ENCODE peak calls at places on chromosomes 11 and 22, in four cellular contexts. P is H9, V is IMR-90, Q is H1. W is an unnamed sample.

GRCh38 chr11:19628018-19628417 is 84.6 kb upstream of the NAV2 start:
- DNase-seq in V (peak), P (no peak), Q (no peak), W (no peak)

GRCh38 chr22:49213731-49214352 is 613.8 kb downstream of the BRD1 start:
- DNase-seq in V (no peak), Q (peak), P (peak), W (no peak)

GRCh38 chr11:69486773-69487266 is 5.4 kb downstream of the LINC01488 start:
- DNase-seq in V (no peak), P (no peak), Q (no peak), W (no peak)

GRCh38 chr11:69501891-69502860 is 20.7 kb downstream of the LINC01488 start:
- DNase-seq in V (no peak), Q (no peak), P (no peak), W (no peak)

GRCh38 chr11:70951139-70951804 is 301.1 kb downstream of the SHANK2 start:
- DNase-seq in Q (no peak), P (no peak), V (no peak), W (no peak)

GRCh38 chr22:30178180-30179126 is 68.1 kb downstream of the LIF start:
- DNase-seq in V (no peak), P (no peak), Q (no peak), W (no peak)

GRCh38 chr11:66727282-66727882 is 1.6 kb downstream of the SPTBN2 start:
- DNase-seq in V (peak), P (peak), Q (peak), W (peak)

GRCh38 chr11:34274712-34275398 is 83.0 kb downstream of the ABTB2 start:
- DNase-seq in Q (no peak), P (no peak), V (peak), W (peak)

GRCh38 chr22:44992166-44992565 is 17.6 kb downstream of the PHF21B start:
- DNase-seq in Q (no peak), V (no peak), P (no peak), W (no peak)

GRCh38 chr11:64799925-64800632 is 2.9 kb downstream of the MAP4K2 start:
- DNase-seq in Q (no peak), V (no peak), P (no peak), W (no peak)

GRCh38 chr11:37905707-37906417 is 1307.8 kb upstream of the RAG2 start:
- DNase-seq in V (no peak), Q (no peak), P (no peak), W (no peak)

GRCh38 chr11:16678466-16679116 is 59.9 kb upstream of the C11orf58 start:
- DNase-seq in Q (no peak), V (no peak), P (no peak), W (no peak)
- H3K23ac ChIP-seq in Q (no peak), V (no peak), P (no peak), W (no peak)

GRCh38 chr11:131998020-131998419 is 627.6 kb downstream of the NTM start:
- DNase-seq in V (no peak), P (no peak), Q (no peak), W (no peak)
- H4K8ac ChIP-seq in V (no peak), P (no peak), Q (no peak), W (no peak)

GRCh38 chr11:126035718-126036117 is 26.9 kb downstream of the CDON start:
- DNase-seq in V (no peak), P (no peak), Q (no peak), W (no peak)
- H4K5ac ChIP-seq in V (no peak), P (no peak), Q (no peak), W (no peak)

GRCh38 chr11:128942272-128942612 is 429 bp downstream of the TP53AIP1 start:
- DNase-seq in V (no peak), Q (no peak), P (no peak), W (no peak)
- H3K23ac ChIP-seq in V (no peak), Q (no peak), P (no peak), W (no peak)

DNA sequence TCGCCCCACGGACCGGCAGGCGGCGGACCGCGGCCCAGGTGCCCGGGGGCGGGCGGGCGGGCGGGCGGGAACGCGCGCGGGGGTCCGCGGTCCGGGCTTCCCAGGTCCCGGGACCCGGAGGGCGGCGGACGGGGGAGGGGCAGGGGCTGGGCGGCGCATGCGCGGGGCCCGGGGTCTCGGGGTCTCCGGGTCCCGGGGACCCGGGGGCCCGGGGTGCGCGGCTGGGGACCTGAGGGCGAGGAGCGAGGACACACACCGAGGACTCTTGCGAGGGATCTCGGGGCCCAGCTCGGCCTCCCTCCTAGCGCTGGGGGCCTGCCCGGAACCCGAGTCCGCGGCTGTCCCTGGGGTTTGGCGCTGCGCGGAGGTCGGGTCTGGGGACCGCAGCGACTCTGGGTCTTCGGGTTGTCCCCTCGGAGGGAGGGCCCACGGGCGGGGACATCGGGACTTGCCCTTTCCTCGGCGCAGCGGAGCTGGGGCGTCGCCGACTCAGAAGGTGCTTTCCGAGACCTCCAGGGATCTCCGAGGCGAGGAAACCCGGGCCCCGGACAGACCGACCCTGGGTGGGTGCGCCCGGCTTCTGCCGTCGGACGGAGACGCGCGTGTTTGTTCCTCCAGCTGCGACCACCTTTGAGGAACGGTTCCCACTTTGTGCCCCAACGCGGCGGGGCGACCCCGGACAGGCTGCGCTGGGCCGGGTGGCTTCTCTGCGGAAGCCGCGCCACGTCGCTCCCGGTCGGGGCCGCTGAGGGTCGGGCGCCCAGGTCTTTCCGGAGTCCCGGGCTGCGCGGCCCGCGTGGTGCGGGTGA is 493 bp downstream of the PPARA start:
- DNase-seq in P (peak), V (no peak), Q (peak), W (no peak)
- H4K8ac ChIP-seq in P (no peak), V (peak), Q (no peak), W (no peak)

GRCh38 chr11:2113776-2114175 is 25.4 kb downstream of the IGF2 start:
- DNase-seq in P (no peak), Q (no peak), V (no peak), W (no peak)

GRCh38 chr11:2116680-2117079 is 22.5 kb downstream of the IGF2 start:
- DNase-seq in V (no peak), P (no peak), Q (no peak), W (no peak)

GRCh38 chr11:2114430-2115241 is 24.6 kb downstream of the IGF2 start:
- DNase-seq in Q (no peak), P (no peak), V (no peak), W (peak)

GRCh38 chr11:2118674-2119073 is 20.5 kb downstream of the IGF2 start:
- DNase-seq in V (no peak), P (no peak), Q (no peak), W (no peak)

DNA sequence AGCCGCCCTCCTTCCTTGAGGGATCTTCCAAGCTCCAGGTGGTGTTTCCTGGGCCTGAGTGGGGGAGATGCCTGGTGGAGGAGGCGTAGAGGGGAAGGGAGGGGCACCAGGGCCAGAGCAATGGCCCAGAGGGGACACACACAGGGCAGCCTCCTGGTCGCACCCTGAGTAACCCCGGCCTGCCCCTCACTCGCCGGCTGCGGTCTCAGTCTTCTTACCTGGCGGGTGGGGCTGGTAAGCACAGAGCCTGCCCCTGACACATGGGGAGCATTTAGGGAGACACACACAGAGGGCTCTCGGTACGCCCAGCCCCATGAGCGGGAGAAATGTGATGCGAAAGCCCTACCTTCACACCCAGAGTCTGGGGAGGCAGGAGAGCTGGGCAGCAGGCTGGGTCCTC is 23.9 kb downstream of the IGF2 start:
- DNase-seq in P (no peak), Q (no peak), V (no peak), W (no peak)
- H4K5ac ChIP-seq in P (no peak), Q (no peak), V (no peak), W (no peak)

GRCh38 chr11:47354913-47355282 is 2.4 kb upstream of the MYBPC3 start:
- DNase-seq in Q (no peak), V (no peak), P (peak), W (no peak)

GRCh38 chr11:47356998-47357329 is 4.5 kb upstream of the MYBPC3 start:
- DNase-seq in Q (no peak), V (no peak), P (no peak), W (no peak)

GRCh38 chr11:47356129-47356997 is 3.9 kb upstream of the MYBPC3 start:
- DNase-seq in P (no peak), V (no peak), Q (no peak), W (no peak)

GRCh38 chr11:47353978-47354774 is 1.7 kb upstream of the MYBPC3 start:
- DNase-seq in Q (no peak), V (no peak), P (no peak), W (no peak)

GRCh38 chr11:47355283-47356128 is 3.0 kb upstream of the MYBPC3 start:
- DNase-seq in Q (peak), P (peak), V (peak), W (peak)
- H3K23ac ChIP-seq in Q (no peak), P (no peak), V (no peak), W (no peak)

GRCh38 chr11:12540913-12541587 is 133.2 kb upstream of the TEAD1 start:
- DNase-seq in Q (peak), V (peak), P (no peak), W (peak)
- H4K8ac ChIP-seq in Q (no peak), V (peak), P (no peak), W (no peak)

DNA sequence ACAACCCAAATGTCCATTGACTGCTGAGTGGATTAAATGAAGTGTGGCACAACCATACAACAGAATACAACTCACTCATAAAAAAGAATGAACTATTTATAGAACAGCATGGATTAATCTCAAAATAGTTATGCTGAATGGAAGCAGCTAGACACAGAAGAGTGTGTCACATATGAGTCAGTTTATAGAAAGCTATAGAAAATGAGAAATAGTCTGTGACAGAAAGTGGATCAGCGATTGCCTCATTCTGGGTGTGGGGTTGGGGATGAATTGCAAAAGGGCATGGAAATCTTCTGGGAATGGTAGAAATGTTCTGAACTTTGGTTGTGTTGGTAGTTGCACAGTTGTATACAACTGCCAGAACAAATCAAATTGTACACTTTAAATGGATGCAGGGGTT is 37.4 kb downstream of the PRR5L start:
- DNase-seq in V (peak), P (no peak), Q (no peak), W (no peak)
- H4K5ac ChIP-seq in V (no peak), P (no peak), Q (no peak), W (no peak)

DNA sequence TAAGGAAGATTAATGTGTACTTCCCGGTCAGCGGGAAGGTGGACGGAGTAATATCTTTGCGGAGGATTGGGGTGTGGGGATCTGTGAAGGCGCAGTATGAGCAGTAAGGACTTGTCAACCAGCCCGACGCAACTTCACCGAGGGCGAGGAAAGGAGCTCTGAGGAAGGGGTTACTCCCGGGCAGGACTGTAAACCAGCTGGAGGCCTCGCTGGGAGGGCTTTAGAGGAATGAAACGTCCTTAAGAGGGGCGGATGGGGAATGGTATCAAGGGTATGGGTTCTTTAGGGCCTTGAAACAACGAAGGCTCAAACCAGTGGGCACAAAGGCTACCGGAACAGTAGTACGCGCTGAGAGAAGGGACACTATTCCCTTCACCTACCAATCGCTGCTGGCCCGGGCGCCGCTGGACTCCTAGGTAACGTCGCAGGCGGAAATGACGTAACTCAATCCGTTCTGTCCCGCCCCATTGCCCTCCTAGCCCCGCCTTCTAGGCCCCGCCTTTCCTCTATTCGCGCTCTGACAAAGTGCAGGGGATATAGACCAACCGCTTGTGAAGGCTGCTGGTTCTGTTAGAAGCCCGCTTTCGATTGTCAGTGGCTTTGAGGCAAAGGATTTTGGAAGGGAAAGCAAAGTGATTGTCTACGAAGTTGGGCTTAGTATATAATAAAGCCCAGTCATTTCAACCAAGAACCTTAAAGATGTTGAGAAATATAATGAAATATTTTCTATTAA is at the start of gene C11orf65:
- DNase-seq in V (peak), Q (peak), P (peak), W (peak)
- H3K23ac ChIP-seq in V (peak), Q (no peak), P (no peak), W (no peak)